ENCODE peak calls at places on chromosomes 7 and 10, in four cellular contexts. One of them, this sample, is unnamed. For H3K4me1, the result is how much of the 10 kb centered on the place peaks cover.

GRCh38 chr10:108039821-108040584 is 875.5 kb upstream of the SORCS1 start:
- DNase-seq in IMR-90: no peak
- DNase-seq in PC-3: no peak
- DNase-seq in SJSA1: no peak
- DNase-seq in this sample: no peak

GRCh38 chr7:17611611-17612010 is 313.2 kb downstream of the AHR start:
- DNase-seq in IMR-90: peak
- DNase-seq in PC-3: no peak
- DNase-seq in SJSA1: no peak
- DNase-seq in this sample: no peak

GRCh38 chr10:9427208-9427607 is 1372.7 kb downstream of the GATA3 start:
- DNase-seq in IMR-90: no peak
- DNase-seq in PC-3: no peak
- DNase-seq in SJSA1: no peak
- DNase-seq in this sample: no peak

GRCh38 chr7:110767550-110768137 is 323.3 kb upstream of the LRRN3 start:
- DNase-seq in IMR-90: no peak
- DNase-seq in PC-3: no peak
- DNase-seq in SJSA1: no peak
- DNase-seq in this sample: no peak

GRCh38 chr10:89915021-89915420 is 213.6 kb downstream of the KIF20B start:
- DNase-seq in IMR-90: no peak
- DNase-seq in PC-3: no peak
- DNase-seq in SJSA1: no peak
- DNase-seq in this sample: no peak

GRCh38 chr7:144037414-144038096 is 11.2 kb upstream of the OR2A5 start:
- DNase-seq in IMR-90: no peak
- DNase-seq in PC-3: no peak
- DNase-seq in SJSA1: no peak
- DNase-seq in this sample: no peak

GRCh38 chr7:141374425-141374824 is 176.8 kb upstream of the AGK start:
- DNase-seq in IMR-90: no peak
- DNase-seq in PC-3: no peak
- DNase-seq in SJSA1: no peak
- DNase-seq in this sample: no peak

GRCh38 chr7:33928986-33929385 is 23.6 kb downstream of the BMPER start:
- DNase-seq in IMR-90: no peak
- DNase-seq in PC-3: no peak
- DNase-seq in SJSA1: no peak
- DNase-seq in this sample: no peak

GRCh38 chr10:43043773-43044394 is 33.0 kb upstream of the RET start:
- DNase-seq in IMR-90: no peak
- DNase-seq in PC-3: no peak
- DNase-seq in SJSA1: peak
- DNase-seq in this sample: no peak

DNA sequence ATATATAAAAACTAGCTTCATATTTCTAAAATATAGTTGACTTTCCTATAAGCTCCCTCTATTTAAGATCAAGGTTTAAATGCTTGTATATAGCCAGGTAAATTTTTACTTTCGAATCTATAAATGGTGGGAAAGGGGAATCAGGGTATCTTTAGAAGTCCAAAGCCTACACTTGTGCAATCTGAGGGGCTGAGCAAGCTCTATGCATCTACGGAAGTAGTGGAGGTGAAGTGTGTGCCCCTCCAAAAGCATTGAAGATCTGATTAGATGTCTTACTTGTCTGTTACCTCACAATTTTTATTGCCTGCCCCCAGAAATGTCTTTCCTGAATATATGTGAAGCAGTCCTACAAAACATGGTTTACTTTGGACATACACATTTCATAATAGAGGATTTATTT is 1.6 kb downstream of the AKAP9 start:
- DNase-seq in IMR-90: no peak
- DNase-seq in PC-3: no peak
- DNase-seq in SJSA1: no peak
- DNase-seq in this sample: no peak
- H3K4me1 ChIP-seq in IMR-90: under half
- H3K4me1 ChIP-seq in PC-3: under half
- H3K4me1 ChIP-seq in SJSA1: under half
- H3K4me1 ChIP-seq in this sample: under half

GRCh38 chr10:95414844-95415545 is 124.2 kb upstream of the PDLIM1 start:
- DNase-seq in IMR-90: no peak
- DNase-seq in PC-3: no peak
- DNase-seq in SJSA1: no peak
- DNase-seq in this sample: no peak
- H3K4me3 ChIP-seq in IMR-90: no peak
- H3K4me3 ChIP-seq in PC-3: no peak
- H3K4me3 ChIP-seq in SJSA1: no peak
- H3K4me3 ChIP-seq in this sample: no peak

DNA sequence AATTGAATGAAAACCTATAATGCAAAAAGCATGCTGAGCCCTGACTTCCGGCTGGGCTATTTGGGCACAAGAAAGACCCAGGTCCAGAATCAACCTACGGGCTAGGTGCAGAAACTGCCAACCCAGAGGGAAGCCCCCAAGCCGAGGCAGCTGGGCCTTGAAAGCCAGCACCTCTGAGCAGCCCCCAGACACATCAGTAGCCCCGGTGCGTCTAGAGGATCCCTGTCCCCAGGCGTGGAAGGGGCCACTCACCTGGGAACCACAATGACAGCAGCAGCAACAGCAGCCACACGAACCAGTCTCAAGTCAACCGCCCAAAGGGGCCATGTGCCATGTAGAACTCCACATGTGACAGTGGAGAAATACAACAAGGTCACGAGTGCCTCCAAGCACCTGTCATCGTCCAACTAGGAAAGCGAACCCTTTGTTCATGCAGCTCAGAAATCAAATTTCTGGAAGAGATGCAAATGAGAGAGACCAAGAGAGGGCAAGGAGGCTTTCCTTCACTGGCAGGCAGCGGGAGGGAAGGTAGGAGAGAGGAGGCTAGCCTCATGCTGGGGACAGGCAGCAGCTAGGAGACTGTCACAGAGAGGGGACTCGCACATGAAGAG is 57.5 kb upstream of the CHST15 start:
- DNase-seq in IMR-90: no peak
- DNase-seq in PC-3: no peak
- DNase-seq in SJSA1: no peak
- DNase-seq in this sample: no peak
- H3K27ac ChIP-seq in IMR-90: no peak
- H3K27ac ChIP-seq in PC-3: no peak
- H3K27ac ChIP-seq in SJSA1: no peak
- H3K27ac ChIP-seq in this sample: no peak

DNA sequence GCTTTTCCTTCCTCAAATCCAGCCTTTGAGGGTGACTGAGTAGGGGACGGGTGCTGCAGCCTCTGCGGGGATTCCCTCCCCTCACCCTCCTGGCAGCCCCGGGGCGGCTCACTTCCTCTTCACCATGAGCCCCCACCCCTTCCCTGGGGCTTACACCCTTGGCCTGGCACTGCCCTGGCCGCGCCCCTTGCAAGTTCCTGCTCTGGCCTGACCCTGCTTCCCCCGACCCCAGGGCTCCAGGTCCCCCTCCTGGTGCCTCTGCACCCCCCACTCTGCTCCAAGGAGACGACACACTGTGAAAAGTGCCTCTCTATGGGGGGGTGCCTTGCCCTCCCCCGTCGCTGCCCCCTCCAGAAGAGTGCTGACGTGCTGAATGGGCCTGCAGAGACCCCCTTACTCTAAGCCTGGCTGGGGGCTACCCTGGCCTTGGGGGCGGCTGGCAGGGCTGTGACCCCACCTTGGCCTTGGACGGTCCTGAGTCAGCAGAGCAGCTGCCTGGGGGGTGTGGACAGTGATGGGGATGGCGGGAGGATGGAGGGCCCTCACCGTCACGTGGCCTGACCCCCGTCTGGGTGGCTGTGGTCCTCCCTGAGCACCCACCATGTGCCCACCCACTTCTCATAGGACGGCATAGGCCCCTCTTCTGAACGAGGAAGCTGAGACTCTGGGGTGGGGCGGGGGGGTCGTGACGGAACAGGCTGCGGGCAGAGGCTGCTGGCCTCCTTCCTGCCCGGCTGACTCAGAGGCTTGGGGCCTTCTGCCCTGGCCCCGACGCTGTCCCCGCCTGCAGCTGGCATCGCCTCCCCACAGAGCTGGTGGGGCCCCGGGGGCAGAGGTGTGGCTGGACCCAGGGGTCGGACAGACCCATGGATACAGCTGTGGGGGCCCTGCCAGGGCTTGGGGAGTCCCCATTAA is 9.8 kb downstream of the LFNG start:
- DNase-seq in IMR-90: peak
- DNase-seq in PC-3: peak
- DNase-seq in SJSA1: no peak
- DNase-seq in this sample: peak
- H3K4me1 ChIP-seq in IMR-90: under half
- H3K4me1 ChIP-seq in PC-3: under half
- H3K4me1 ChIP-seq in SJSA1: under half
- H3K4me1 ChIP-seq in this sample: under half

DNA sequence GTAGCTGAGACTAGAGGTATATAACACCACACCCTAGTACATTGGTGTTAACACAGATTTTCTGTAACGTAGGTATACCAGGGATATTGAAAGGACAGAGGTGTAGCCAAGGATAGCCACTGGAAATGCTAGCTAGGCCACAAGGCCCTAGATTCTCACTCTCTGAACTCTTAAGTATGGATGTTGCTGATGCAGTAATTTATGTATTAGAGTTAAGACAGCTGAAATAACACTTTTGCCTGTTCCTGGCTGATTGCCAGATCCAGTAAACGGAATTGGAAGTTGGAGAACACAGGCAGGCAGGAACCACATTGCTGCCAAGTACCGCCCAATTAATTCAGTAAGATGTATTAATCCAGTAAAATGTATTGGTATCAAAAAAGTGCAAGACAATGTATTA is 1.8 kb downstream of the CALU start:
- DNase-seq in IMR-90: no peak
- DNase-seq in PC-3: no peak
- DNase-seq in SJSA1: no peak
- DNase-seq in this sample: no peak
- H3K4me3 ChIP-seq in IMR-90: peak
- H3K4me3 ChIP-seq in PC-3: peak
- H3K4me3 ChIP-seq in SJSA1: peak
- H3K4me3 ChIP-seq in this sample: no peak